ENCODE peak calls at places on chromosomes 1 and 21, in five cellular contexts. O is IMR-90; L is effector memory CD4-positive, alpha-beta T cell; B is HAP-1; K is spleen. Z is an unnamed sample.

GRCh38 chr1:83954301-83954823 is 44.6 kb downstream of the TTLL7 start:
- DNase-seq in O (no peak), L (no peak), B (peak; percentile 58), K (no peak), Z (no peak)

GRCh38 chr1:51330331-51331201 is at the start of gene TTC39A:
- DNase-seq in O (no peak), L (no peak), B (no peak), K (no peak), Z (no peak)

GRCh38 chr1:244850896-244851295 is 13.4 kb downstream of the HNRNPU start:
- DNase-seq in O (no peak), L (no peak), B (no peak), K (no peak), Z (no peak)

GRCh38 chr1:55064071-55064581 is 24.8 kb downstream of the PCSK9 start:
- DNase-seq in O (no peak), L (no peak), B (no peak), K (peak; percentile 58), Z (no peak)

GRCh38 chr21:44334637-44335030 is 4.6 kb downstream of the CFAP410 start:
- DNase-seq in O (no peak), L (no peak), B (no peak), K (no peak), Z (no peak)

GRCh38 chr1:8862528-8862927 is 16.0 kb downstream of the ENO1 start:
- DNase-seq in O (no peak), L (no peak), B (no peak), K (no peak), Z (no peak)

GRCh38 chr1:98289296-98289695 is 368.5 kb upstream of the DPYD start:
- DNase-seq in O (no peak), L (no peak), B (no peak), K (no peak), Z (no peak)

GRCh38 chr1:38728176-38728908 is 131.2 kb downstream of the RRAGC start:
- DNase-seq in O (peak; percentile 68), L (no peak), B (peak; percentile 58), K (no peak), Z (no peak)

GRCh38 chr1:36089393-36090121 is 865 bp downstream of the ADPRS start:
- DNase-seq in O (peak; percentile 58), L (no peak), B (peak; percentile 26), K (peak; percentile 74), Z (peak; percentile 13)

GRCh38 chr1:196317535-196318522 is 290.4 kb downstream of the KCNT2 start:
- DNase-seq in O (peak; percentile 54), L (no peak), B (peak; percentile 67), K (no peak), Z (peak; percentile 15)

GRCh38 chr1:201593200-201593828 is 54.4 kb downstream of the NAV1 start:
- DNase-seq in O (peak; percentile 97), L (no peak), B (no peak), K (peak; percentile 59), Z (peak; percentile 87)

GRCh38 chr1:202259705-202260104 is 66.1 kb downstream of the LGR6 start:
- DNase-seq in O (no peak), L (no peak), B (no peak), K (peak; percentile 19), Z (no peak)

GRCh38 chr1:202143011-202143767 is 1.3 kb downstream of the ARL8A start:
- DNase-seq in O (no peak), L (no peak), B (no peak), K (peak; percentile 90), Z (no peak)

GRCh38 chr1:68051475-68051874 is 1.0 kb upstream of the DIRAS3 start:
- DNase-seq in O (peak; percentile 68), L (no peak), B (no peak), K (peak; percentile 71), Z (peak; percentile 37)

GRCh38 chr1:91529856-91530255 is 29.2 kb downstream of the CDC7 start:
- DNase-seq in O (peak; percentile 73), L (no peak), B (peak; percentile 18), K (no peak), Z (peak; percentile 20)

GRCh38 chr1:233994112-233994511 is 89.6 kb downstream of the SLC35F3 start:
- DNase-seq in O (no peak), L (no peak), B (no peak), K (no peak), Z (no peak)

GRCh38 chr21:44742418-44743153 is 31.2 kb upstream of the TSPEAR start:
- DNase-seq in O (peak; percentile 4), L (no peak), B (no peak), K (no peak), Z (no peak)

GRCh38 chr21:42659416-42660117 is 6.1 kb downstream of the PDE9A start:
- DNase-seq in O (no peak), L (no peak), B (no peak), K (peak; percentile 83), Z (no peak)

GRCh38 chr21:36115138-36115710 is 19.7 kb upstream of the CBR3 start:
- DNase-seq in O (no peak), L (no peak), B (no peak), K (no peak), Z (no peak)

GRCh38 chr1:46152021-46152420 is 19.6 kb upstream of the PIK3R3 start:
- DNase-seq in O (peak; percentile 88), L (no peak), B (no peak), K (no peak), Z (peak; percentile 61)

GRCh38 chr1:74771913-74772515 is 39.1 kb downstream of the TYW3 start:
- DNase-seq in O (peak; percentile 51), L (no peak), B (peak; percentile 44), K (no peak), Z (peak; percentile 8)

GRCh38 chr1:230276401-230276800 is 149.7 kb downstream of the PGBD5 start:
- DNase-seq in O (no peak), L (no peak), B (no peak), K (peak; percentile 67), Z (no peak)

GRCh38 chr1:238323483-238323882 is 432.8 kb upstream of the ZP4 start:
- DNase-seq in O (no peak), L (no peak), B (no peak), K (no peak), Z (no peak)
- H3K9me3 ChIP-seq in O (peaks cover 5% of the 10 kb centered on the region), L (no peaks in the 10 kb centered on the region), B (no peaks in the 10 kb centered on the region), K (no peaks in the 10 kb centered on the region), Z (peaks cover 24% of the 10 kb centered on the region)

GRCh38 chr1:85307987-85308836 is 31.8 kb upstream of the BCL10 start:
- DNase-seq in O (peak; percentile 84), L (peak; percentile 12), B (peak; percentile 92), K (peak; percentile 93), Z (no peak)
- H3K4me3 ChIP-seq in O (no peak overlapping the region), L (peak overlapping the region; percentile 22), B (peak overlapping the region; percentile 3), K (no peak overlapping the region), Z (no peak overlapping the region)

DNA sequence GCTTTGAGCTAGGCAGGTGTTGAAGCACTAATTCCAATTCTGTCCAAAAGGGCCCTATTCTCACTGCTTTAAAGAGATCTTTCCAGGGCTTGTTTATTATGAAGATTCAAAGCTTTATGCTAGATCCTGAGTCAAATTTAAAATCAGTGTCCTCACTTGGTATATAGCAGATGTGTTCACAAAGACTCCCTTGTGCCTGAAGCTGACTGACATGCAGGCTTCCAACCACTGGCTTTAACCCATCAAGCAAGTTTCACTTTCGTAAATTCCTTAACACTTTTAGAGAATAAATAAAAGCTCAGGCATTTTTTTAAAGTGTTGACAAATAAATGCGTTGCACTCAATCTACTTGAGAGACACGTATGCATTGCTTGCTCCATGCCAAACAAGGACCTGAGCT is 245.5 kb upstream of the ZP4 start:
- DNase-seq in O (no peak), L (no peak), B (no peak), K (no peak), Z (no peak)
- H3K9me3 ChIP-seq in O (peaks cover 13% of the 10 kb centered on the region), L (no peaks in the 10 kb centered on the region), B (no peaks in the 10 kb centered on the region), K (no peaks in the 10 kb centered on the region), Z (peaks cover 4% of the 10 kb centered on the region)

GRCh38 chr1:14948112-14948652 is 205.4 kb upstream of the TMEM51 start:
- DNase-seq in O (no peak), L (no peak), B (no peak), K (no peak), Z (no peak)

GRCh38 chr1:14946011-14946359 is 207.6 kb upstream of the TMEM51 start:
- DNase-seq in O (no peak), L (no peak), B (no peak), K (no peak), Z (no peak)

GRCh38 chr1:14947421-14947820 is 206.1 kb upstream of the TMEM51 start:
- DNase-seq in O (no peak), L (no peak), B (no peak), K (no peak), Z (no peak)

GRCh38 chr1:14945132-14946010 is 208.2 kb upstream of the TMEM51 start:
- DNase-seq in O (peak; percentile 90), L (no peak), B (no peak), K (no peak), Z (peak; percentile 85)

GRCh38 chr1:14946567-14947285 is 206.8 kb upstream of the TMEM51 start:
- DNase-seq in O (peak; percentile 86), L (no peak), B (no peak), K (no peak), Z (no peak)
- H3K4me3 ChIP-seq in O (peak overlapping the region; percentile 35), L (no peak overlapping the region), B (no peak overlapping the region), K (peak overlapping the region; percentile 5), Z (peak overlapping the region; percentile 38)

DNA sequence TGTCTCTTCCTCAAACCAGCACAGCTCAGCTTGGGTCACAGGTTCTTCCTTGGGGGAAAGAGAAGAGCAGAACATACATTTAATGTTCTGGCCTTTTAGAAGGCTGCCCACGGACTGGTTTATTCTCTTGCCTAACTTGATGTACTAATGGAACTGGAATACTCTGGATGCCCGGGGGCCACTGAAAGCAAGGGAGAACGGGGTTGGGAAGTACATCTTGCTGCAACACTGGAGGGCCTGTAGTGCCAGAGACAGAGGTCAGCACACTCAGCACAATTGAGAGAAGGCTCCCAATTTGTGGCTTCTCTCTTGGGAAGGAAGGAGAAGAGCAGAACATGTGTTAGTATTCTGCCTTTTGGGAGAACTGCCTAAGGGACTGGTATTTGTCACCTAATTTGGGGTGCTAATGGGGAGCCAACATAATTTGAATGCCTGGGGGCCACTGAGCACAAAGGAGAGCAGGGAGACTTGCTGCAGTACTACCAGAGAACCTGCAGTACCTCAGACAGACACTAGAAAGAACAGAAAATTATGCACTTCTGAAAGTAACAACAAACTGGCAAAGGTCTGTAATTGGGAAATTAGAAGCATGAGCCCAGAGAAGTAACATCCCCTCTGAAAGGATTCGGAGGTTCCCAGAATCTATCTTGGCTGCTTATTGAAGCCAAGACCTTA is 14.1 kb downstream of the ZNF691 start:
- DNase-seq in O (no peak), L (no peak), B (no peak), K (no peak), Z (no peak)
- H3K9me3 ChIP-seq in O (peaks cover 8% of the 10 kb centered on the region), L (peaks cover 3% of the 10 kb centered on the region), B (no peaks in the 10 kb centered on the region), K (no peaks in the 10 kb centered on the region), Z (peaks cover 5% of the 10 kb centered on the region)

GRCh38 chr1:32362474-32363313 is at the start of the genes FAM229A and TSSK3:
- DNase-seq in O (no peak), L (no peak), B (no peak), K (peak; percentile 56), Z (no peak)
- H3K4me3 ChIP-seq in O (no peak within 1 kb of the TSS), L (peak within 1 kb of the TSS; percentile 54), B (no peak within 1 kb of the TSS), K (peak within 1 kb of the TSS; percentile 27), Z (peak within 1 kb of the TSS; percentile 39)